ENCODE peak calls at places on chromosomes 4 and X, in ten cellular contexts. Y is foreskin fibroblast, N is foreskin keratinocyte, O is A549, S is osteocyte, D is cardiac fibroblast, T is OCI-LY7, A is fibroblast of the aortic adventitia, Q is mammary epithelial cell, I is GM13976. R is an unnamed sample.

GRCh38 chr4:48243897-48244296 is 25.7 kb downstream of the TEC start:
- DNase-seq in Y (no peak), N (no peak), O (no peak), S (no peak), D (no peak), T (no peak), A (no peak), Q (no peak), I (no peak), R (no peak)

GRCh38 chr4:6990661-6991060 is 52.5 kb upstream of the TADA2B start:
- DNase-seq in Y (no peak), N (no peak), O (no peak), S (peak; percentile 25), D (no peak), T (no peak), A (no peak), Q (no peak), I (no peak), R (no peak)

GRCh38 chrX:1685460-1685859 is 70.6 kb downstream of the ASMT start:
- DNase-seq in Y (no peak), N (no peak), O (no peak), S (no peak), D (no peak), T (no peak), A (no peak), Q (no peak), I (no peak), R (no peak)

GRCh38 chr4:149531861-149532260 is 283.8 kb downstream of the IQCM start:
- DNase-seq in Y (no peak), N (peak; percentile 30), O (no peak), S (no peak), D (peak; percentile 35), T (no peak), A (peak; percentile 16), Q (no peak), I (no peak), R (no peak)

GRCh38 chrX:9612146-9612505 is 147.3 kb downstream of the TBL1X start:
- DNase-seq in Y (no peak), N (no peak), O (no peak), S (no peak), D (no peak), T (no peak), A (no peak), Q (no peak), I (no peak), R (no peak)

GRCh38 chrX:73214366-73215094 is at the start of gene NAP1L2:
- DNase-seq in Y (no peak), N (peak; percentile 43), O (peak; percentile 22), S (no peak), D (peak; percentile 1), T (no peak), A (peak; percentile 9), Q (peak; percentile 62), I (peak; percentile 36), R (no peak)

GRCh38 chrX:149829751-149830191 is 48.0 kb downstream of the MAGEA9 start:
- DNase-seq in Y (peak; percentile 12), N (peak; percentile 89), O (no peak), S (no peak), D (peak; percentile 7), T (no peak), A (peak; percentile 36), Q (peak; percentile 88), I (no peak), R (no peak)

GRCh38 chr4:139665690-139666529 is at the start of gene MGST2:
- DNase-seq in Y (peak; percentile 47), N (peak; percentile 64), O (peak; percentile 62), S (no peak), D (peak; percentile 86), T (peak; percentile 58), A (peak; percentile 78), Q (peak; percentile 61), I (peak; percentile 68), R (peak; percentile 26)

DNA sequence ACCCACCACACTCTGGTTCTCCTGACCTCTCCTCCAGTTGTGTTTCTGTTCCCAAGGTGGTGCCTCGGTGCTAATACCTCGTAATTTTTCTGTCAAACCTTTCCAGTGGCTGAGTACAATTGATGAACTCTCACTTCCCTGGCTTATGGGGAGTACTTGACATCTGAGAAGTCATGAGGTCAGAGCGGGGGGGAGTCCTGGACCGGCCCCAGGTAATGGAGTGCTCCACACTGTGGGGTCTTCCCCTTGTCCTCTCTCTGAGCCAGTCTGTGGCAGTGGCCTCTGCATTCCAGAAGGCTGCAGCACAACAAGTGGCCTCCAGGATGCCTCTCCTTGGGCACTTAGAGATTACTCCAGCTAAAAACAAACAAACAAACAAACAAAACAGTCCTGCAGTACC is 122.5 kb upstream of the TRIM2 start:
- DNase-seq in Y (no peak), N (no peak), O (no peak), S (peak; percentile 53), D (no peak), T (no peak), A (no peak), Q (no peak), I (no peak), R (no peak)
- TF ChIP-seq CTCF in Y (no peak), N (no peak), O (no peak), S (no peak), D (no peak), T (no peak), A (no peak), Q (no peak), I (no peak), R (no peak)

DNA sequence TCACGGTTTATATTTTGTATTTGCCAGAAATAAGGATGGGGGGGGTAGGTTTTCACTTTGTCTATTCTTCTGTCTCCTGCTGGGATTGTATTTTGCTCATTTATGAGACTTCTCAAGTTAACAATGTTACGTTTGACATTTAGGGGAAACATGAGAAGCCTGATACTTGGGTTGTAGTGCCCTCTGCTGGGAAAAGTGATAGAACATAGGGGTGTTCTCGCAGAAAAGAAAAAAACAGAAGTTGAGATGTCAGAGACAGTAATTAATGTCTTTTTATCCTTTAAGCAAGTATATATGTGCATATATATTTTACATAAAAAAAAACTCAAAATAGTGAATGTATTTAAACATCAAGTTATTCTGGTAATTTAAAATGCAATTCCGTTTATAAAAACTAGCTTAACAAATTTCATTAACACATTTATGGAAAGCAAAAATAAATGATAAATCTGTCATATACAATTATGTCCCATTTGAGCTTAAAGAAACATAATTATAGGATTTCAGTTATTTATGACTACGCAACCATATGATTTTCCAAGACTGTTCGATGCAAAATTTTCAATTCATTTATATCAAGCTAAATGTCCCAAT is 46.0 kb upstream of the TMPRSS11F start:
- DNase-seq in Y (peak; percentile 26), N (peak; percentile 54), O (peak; percentile 10), S (no peak), D (peak; percentile 71), T (peak; percentile 64), A (peak; percentile 75), Q (peak; percentile 53), I (peak; percentile 51), R (no peak)
- TF ChIP-seq CTCF in Y (peak; percentile 72), N (peak; percentile 94), O (peak; percentile 55), S (peak; percentile 68), D (peak; percentile 67), T (peak; percentile 92), A (peak; percentile 76), Q (peak; percentile 50), I (peak; percentile 40), R (no peak)

GRCh38 chr4:41334182-41334581 is 77.5 kb downstream of the UCHL1 start:
- DNase-seq in Y (no peak), N (peak; percentile 68), O (no peak), S (no peak), D (no peak), T (no peak), A (no peak), Q (peak; percentile 25), I (no peak), R (no peak)

DNA sequence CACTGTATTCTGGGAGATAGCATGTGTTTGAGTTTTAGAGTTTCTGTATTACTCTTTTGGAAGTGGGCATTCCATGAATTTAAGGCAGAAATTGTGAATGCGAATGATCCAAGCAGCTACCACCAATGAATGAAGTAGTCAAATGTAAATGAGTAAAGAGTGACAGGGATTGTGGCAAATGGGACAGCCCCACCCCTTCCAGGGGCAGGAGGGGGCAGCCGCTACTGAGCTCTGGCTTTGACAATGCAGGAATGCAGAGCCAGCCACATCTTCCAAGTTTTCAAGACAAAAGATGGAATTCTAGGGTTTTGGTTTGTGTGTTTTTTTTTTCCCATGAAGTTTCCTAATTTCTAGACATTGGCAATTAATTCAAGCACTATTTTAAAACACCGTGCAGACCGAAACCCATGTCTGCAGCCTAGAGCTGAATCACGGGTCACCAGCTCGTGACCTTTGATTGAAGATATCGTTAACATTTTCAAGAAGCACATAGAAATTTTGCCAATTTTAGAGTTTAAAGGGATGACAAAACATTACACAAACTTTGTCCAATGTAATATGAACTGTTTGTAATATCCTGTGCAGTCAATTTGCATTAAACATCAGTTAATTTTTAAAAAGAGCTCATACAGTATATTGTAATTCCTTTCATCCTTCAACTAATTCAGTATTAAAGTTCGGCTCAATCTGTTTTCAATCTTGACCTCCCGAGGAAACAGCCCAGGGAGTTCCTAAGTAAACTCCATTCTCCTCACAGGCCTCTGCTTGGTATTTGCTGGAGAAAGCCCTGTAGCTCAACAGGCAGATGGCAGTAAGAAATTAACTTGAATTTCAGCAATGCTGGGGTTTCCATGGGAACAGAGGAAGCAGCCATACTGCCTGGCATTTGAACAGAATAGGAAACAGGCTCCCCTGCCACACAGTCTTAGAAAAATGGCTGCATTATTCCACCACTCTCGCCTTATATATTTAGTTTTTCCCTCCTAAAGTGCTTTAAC is 83.4 kb downstream of the UCHL1 start:
- DNase-seq in Y (peak; percentile 71), N (no peak), O (no peak), S (no peak), D (peak; percentile 60), T (no peak), A (peak; percentile 68), Q (no peak), I (no peak), R (no peak)
- TF ChIP-seq CTCF in Y (peak; percentile 20), N (no peak), O (no peak), S (no peak), D (no peak), T (no peak), A (no peak), Q (no peak), I (no peak), R (no peak)

GRCh38 chrX:49846004-49846403 is 16.9 kb downstream of the PAGE4 start:
- DNase-seq in Y (no peak), N (no peak), O (no peak), S (no peak), D (no peak), T (no peak), A (no peak), Q (no peak), I (no peak), R (no peak)

GRCh38 chrX:49844622-49845021 is 15.5 kb downstream of the PAGE4 start:
- DNase-seq in Y (no peak), N (no peak), O (no peak), S (no peak), D (no peak), T (no peak), A (no peak), Q (no peak), I (no peak), R (no peak)

GRCh38 chrX:49842603-49843002 is 13.5 kb downstream of the PAGE4 start:
- DNase-seq in Y (no peak), N (no peak), O (no peak), S (no peak), D (no peak), T (no peak), A (no peak), Q (no peak), I (no peak), R (no peak)

GRCh38 chrX:49838374-49838773 is 9.3 kb downstream of the PAGE4 start:
- DNase-seq in Y (peak; percentile 10), N (peak; percentile 3), O (peak; percentile 9), S (no peak), D (peak; percentile 24), T (peak; percentile 10), A (peak; percentile 35), Q (peak; percentile 20), I (peak; percentile 32), R (no peak)

GRCh38 chrX:49840679-49841078 is 11.6 kb downstream of the PAGE4 start:
- DNase-seq in Y (peak; percentile 34), N (peak; percentile 39), O (peak; percentile 19), S (no peak), D (peak; percentile 58), T (peak; percentile 36), A (peak; percentile 24), Q (peak; percentile 54), I (peak; percentile 32), R (no peak)
- TF ChIP-seq CTCF in Y (peak; percentile 15), N (peak; percentile 54), O (no peak), S (peak; percentile 41), D (peak; percentile 29), T (peak; percentile 61), A (peak; percentile 35), Q (peak; percentile 38), I (peak; percentile 28), R (no peak)